ENCODE peak calls at places on chromosomes 5 and 9, in nine cellular contexts. One of them, this sample, is unnamed.
A peak's percentile ranks its signal among the peaks of the same experiment; 100 is the strongest.

GRCh38 chr5:15620501-15620900 is 120.5 kb downstream of the FBXL7 start:
- DNase-seq in thyroid gland: peak; percentile 3
- DNase-seq in tibial nerve: peak; percentile 14
- DNase-seq in IMR-90: peak; percentile 76
- DNase-seq in stomach: no peak
- DNase-seq in adrenal gland: no peak
- DNase-seq in body of pancreas: no peak
- DNase-seq in right lobe of liver: no peak
- DNase-seq in prostate gland: no peak
- DNase-seq in this sample: no peak

GRCh38 chr9:98523231-98523901 is 185.4 kb downstream of the GABBR2 start:
- DNase-seq in thyroid gland: peak; percentile 17
- DNase-seq in tibial nerve: no peak
- DNase-seq in IMR-90: peak; percentile 62
- DNase-seq in stomach: no peak
- DNase-seq in adrenal gland: no peak
- DNase-seq in body of pancreas: no peak
- DNase-seq in right lobe of liver: no peak
- DNase-seq in prostate gland: no peak
- DNase-seq in this sample: peak; percentile 13

GRCh38 chr9:93198117-93198838 is 14.3 kb downstream of the WNK2 start:
- DNase-seq in thyroid gland: no peak
- DNase-seq in tibial nerve: no peak
- DNase-seq in IMR-90: no peak
- DNase-seq in stomach: no peak
- DNase-seq in adrenal gland: no peak
- DNase-seq in body of pancreas: peak; percentile 44
- DNase-seq in right lobe of liver: peak; percentile 7
- DNase-seq in prostate gland: no peak
- DNase-seq in this sample: no peak

GRCh38 chr5:27652505-27652904 is 614.1 kb upstream of the CDH9 start:
- DNase-seq in thyroid gland: no peak
- DNase-seq in tibial nerve: no peak
- DNase-seq in IMR-90: no peak
- DNase-seq in stomach: no peak
- DNase-seq in adrenal gland: no peak
- DNase-seq in body of pancreas: no peak
- DNase-seq in right lobe of liver: peak; percentile 18
- DNase-seq in prostate gland: no peak
- DNase-seq in this sample: no peak

GRCh38 chr5:54905942-54906537 is 79.4 kb downstream of the ESM1 start:
- DNase-seq in thyroid gland: peak; percentile 65
- DNase-seq in tibial nerve: peak; percentile 58
- DNase-seq in IMR-90: peak; percentile 82
- DNase-seq in stomach: peak; percentile 86
- DNase-seq in adrenal gland: peak; percentile 68
- DNase-seq in body of pancreas: peak; percentile 54
- DNase-seq in right lobe of liver: peak; percentile 49
- DNase-seq in prostate gland: peak; percentile 61
- DNase-seq in this sample: no peak

GRCh38 chr5:174571662-174572397 is 152.6 kb upstream of the MSX2 start:
- DNase-seq in thyroid gland: peak; percentile 11
- DNase-seq in tibial nerve: peak; percentile 21
- DNase-seq in IMR-90: peak; percentile 98
- DNase-seq in stomach: peak; percentile 49
- DNase-seq in adrenal gland: peak; percentile 79
- DNase-seq in body of pancreas: peak; percentile 52
- DNase-seq in right lobe of liver: no peak
- DNase-seq in prostate gland: peak; percentile 63
- DNase-seq in this sample: no peak

GRCh38 chr5:139670369-139671095 is 22.4 kb downstream of the CXXC5 start:
- DNase-seq in thyroid gland: no peak
- DNase-seq in tibial nerve: no peak
- DNase-seq in IMR-90: no peak
- DNase-seq in stomach: no peak
- DNase-seq in adrenal gland: no peak
- DNase-seq in body of pancreas: no peak
- DNase-seq in right lobe of liver: no peak
- DNase-seq in prostate gland: no peak
- DNase-seq in this sample: no peak

GRCh38 chr9:5493597-5494511 is 16.5 kb upstream of the PDCD1LG2 start:
- DNase-seq in thyroid gland: no peak
- DNase-seq in tibial nerve: no peak
- DNase-seq in IMR-90: peak; percentile 92
- DNase-seq in stomach: no peak
- DNase-seq in adrenal gland: peak; percentile 55
- DNase-seq in body of pancreas: no peak
- DNase-seq in right lobe of liver: peak; percentile 26
- DNase-seq in prostate gland: no peak
- DNase-seq in this sample: no peak

DNA sequence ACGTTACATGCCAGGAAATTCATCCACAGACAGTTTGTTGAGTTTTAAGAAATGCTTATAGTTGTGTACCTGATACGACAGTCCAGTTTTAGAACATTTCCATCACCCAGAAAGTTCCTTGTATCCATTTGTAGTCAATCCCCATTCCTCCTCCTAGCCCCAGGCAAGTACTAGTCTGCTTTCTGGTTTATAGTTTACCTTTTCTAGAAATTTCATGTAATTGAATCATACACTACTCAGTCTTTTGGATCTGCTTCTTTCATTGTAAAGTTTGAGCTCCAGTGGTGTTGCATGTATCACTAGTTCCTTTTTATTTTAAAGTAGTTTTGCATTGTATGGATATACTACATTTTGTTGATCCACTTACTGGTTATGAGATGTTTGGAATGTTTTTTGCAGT is 291.2 kb downstream of the AOPEP start:
- DNase-seq in thyroid gland: no peak
- DNase-seq in tibial nerve: no peak
- DNase-seq in IMR-90: peak; percentile 56
- DNase-seq in stomach: no peak
- DNase-seq in adrenal gland: no peak
- DNase-seq in body of pancreas: no peak
- DNase-seq in right lobe of liver: no peak
- DNase-seq in prostate gland: no peak
- DNase-seq in this sample: no peak
- H3K4me1 ChIP-seq in thyroid gland: peaks cover 7% of the 10 kb centered on the region
- H3K4me1 ChIP-seq in tibial nerve: peaks cover 36% of the 10 kb centered on the region
- H3K4me1 ChIP-seq in IMR-90: peaks cover 24% of the 10 kb centered on the region
- H3K4me1 ChIP-seq in stomach: peaks cover 19% of the 10 kb centered on the region
- H3K4me1 ChIP-seq in adrenal gland: peaks cover 49% of the 10 kb centered on the region
- H3K4me1 ChIP-seq in body of pancreas: peaks cover 80% of the 10 kb centered on the region
- H3K4me1 ChIP-seq in right lobe of liver: peaks cover 21% of the 10 kb centered on the region
- H3K4me1 ChIP-seq in prostate gland: peaks cover 2% of the 10 kb centered on the region
- H3K4me1 ChIP-seq in this sample: peaks cover 97% of the 10 kb centered on the region

GRCh38 chr5:169158764-169159163 is 142.2 kb downstream of the SLIT3 start:
- DNase-seq in thyroid gland: no peak
- DNase-seq in tibial nerve: no peak
- DNase-seq in IMR-90: no peak
- DNase-seq in stomach: no peak
- DNase-seq in adrenal gland: no peak
- DNase-seq in body of pancreas: no peak
- DNase-seq in right lobe of liver: no peak
- DNase-seq in prostate gland: no peak
- DNase-seq in this sample: no peak

GRCh38 chr5:169153405-169153804 is 147.5 kb downstream of the SLIT3 start:
- DNase-seq in thyroid gland: no peak
- DNase-seq in tibial nerve: no peak
- DNase-seq in IMR-90: no peak
- DNase-seq in stomach: no peak
- DNase-seq in adrenal gland: peak; percentile 26
- DNase-seq in body of pancreas: no peak
- DNase-seq in right lobe of liver: no peak
- DNase-seq in prostate gland: no peak
- DNase-seq in this sample: no peak

GRCh38 chr5:169154660-169155059 is 146.3 kb downstream of the SLIT3 start:
- DNase-seq in thyroid gland: no peak
- DNase-seq in tibial nerve: no peak
- DNase-seq in IMR-90: no peak
- DNase-seq in stomach: no peak
- DNase-seq in adrenal gland: no peak
- DNase-seq in body of pancreas: no peak
- DNase-seq in right lobe of liver: no peak
- DNase-seq in prostate gland: no peak
- DNase-seq in this sample: no peak

GRCh38 chr5:169160405-169160901 is 140.5 kb downstream of the SLIT3 start:
- DNase-seq in thyroid gland: no peak
- DNase-seq in tibial nerve: no peak
- DNase-seq in IMR-90: no peak
- DNase-seq in stomach: no peak
- DNase-seq in adrenal gland: no peak
- DNase-seq in body of pancreas: peak; percentile 25
- DNase-seq in right lobe of liver: no peak
- DNase-seq in prostate gland: no peak
- DNase-seq in this sample: no peak

DNA sequence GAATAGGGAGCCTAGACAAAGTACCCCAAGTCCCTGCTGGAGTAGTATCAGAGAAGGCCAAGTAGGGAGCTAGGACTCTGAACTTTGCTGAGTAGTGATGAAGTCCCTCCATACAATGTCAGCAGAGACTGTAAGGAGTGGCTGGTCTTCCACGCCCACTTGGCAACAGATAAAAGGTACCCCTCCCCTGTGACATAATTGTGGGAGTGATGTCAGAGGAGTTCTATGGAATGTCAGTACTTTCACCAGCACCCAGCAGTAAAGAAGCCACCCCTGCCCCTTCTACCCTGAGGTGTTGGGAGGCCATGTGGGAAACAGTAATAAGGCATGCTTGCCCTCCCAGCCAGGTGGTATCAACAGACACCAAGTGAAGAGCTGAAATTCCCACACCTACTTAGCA is 143.9 kb downstream of the SLIT3 start:
- DNase-seq in thyroid gland: no peak
- DNase-seq in tibial nerve: no peak
- DNase-seq in IMR-90: no peak
- DNase-seq in stomach: no peak
- DNase-seq in adrenal gland: no peak
- DNase-seq in body of pancreas: no peak
- DNase-seq in right lobe of liver: no peak
- DNase-seq in prostate gland: no peak
- DNase-seq in this sample: no peak
- TF ChIP-seq POLR2A in thyroid gland: no peak
- TF ChIP-seq POLR2A in tibial nerve: no peak
- TF ChIP-seq POLR2A in IMR-90: no peak
- TF ChIP-seq POLR2A in stomach: no peak
- TF ChIP-seq POLR2A in adrenal gland: no peak
- TF ChIP-seq POLR2A in body of pancreas: no peak
- TF ChIP-seq POLR2A in right lobe of liver: no peak
- TF ChIP-seq POLR2A in prostate gland: no peak
- TF ChIP-seq POLR2A in this sample: no peak

GRCh38 chr5:1002271-1002546 is 6.4 kb upstream of the NKD2 start:
- DNase-seq in thyroid gland: no peak
- DNase-seq in tibial nerve: no peak
- DNase-seq in IMR-90: no peak
- DNase-seq in stomach: no peak
- DNase-seq in adrenal gland: no peak
- DNase-seq in body of pancreas: no peak
- DNase-seq in right lobe of liver: no peak
- DNase-seq in prostate gland: no peak
- DNase-seq in this sample: no peak

GRCh38 chr5:1001406-1002270 is 7.0 kb upstream of the NKD2 start:
- DNase-seq in thyroid gland: peak; percentile 1
- DNase-seq in tibial nerve: peak; percentile 8
- DNase-seq in IMR-90: no peak
- DNase-seq in stomach: peak; percentile 23
- DNase-seq in adrenal gland: peak; percentile 6
- DNase-seq in body of pancreas: no peak
- DNase-seq in right lobe of liver: no peak
- DNase-seq in prostate gland: peak; percentile 4
- DNase-seq in this sample: no peak

GRCh38 chr5:1004598-1005361 is 3.8 kb upstream of the NKD2 start:
- DNase-seq in thyroid gland: peak; percentile 70
- DNase-seq in tibial nerve: peak; percentile 44
- DNase-seq in IMR-90: peak; percentile 16
- DNase-seq in stomach: peak; percentile 66
- DNase-seq in adrenal gland: peak; percentile 75
- DNase-seq in body of pancreas: peak; percentile 73
- DNase-seq in right lobe of liver: peak; percentile 81
- DNase-seq in prostate gland: peak; percentile 56
- DNase-seq in this sample: no peak

GRCh38 chr5:1003296-1003937 is 5.2 kb upstream of the NKD2 start:
- DNase-seq in thyroid gland: peak; percentile 38
- DNase-seq in tibial nerve: peak; percentile 12
- DNase-seq in IMR-90: no peak
- DNase-seq in stomach: peak; percentile 26
- DNase-seq in adrenal gland: peak; percentile 15
- DNase-seq in body of pancreas: peak; percentile 34
- DNase-seq in right lobe of liver: peak; percentile 28
- DNase-seq in prostate gland: peak; percentile 88
- DNase-seq in this sample: no peak

GRCh38 chr5:1002836-1003235 is 5.8 kb upstream of the NKD2 start:
- DNase-seq in thyroid gland: peak; percentile 2
- DNase-seq in tibial nerve: peak; percentile 7
- DNase-seq in IMR-90: no peak
- DNase-seq in stomach: peak; percentile 4
- DNase-seq in adrenal gland: peak; percentile 5
- DNase-seq in body of pancreas: no peak
- DNase-seq in right lobe of liver: no peak
- DNase-seq in prostate gland: no peak
- DNase-seq in this sample: no peak
- H3K4me1 ChIP-seq in thyroid gland: peaks cover 7% of the 10 kb centered on the region
- H3K4me1 ChIP-seq in tibial nerve: peaks cover 7% of the 10 kb centered on the region
- H3K4me1 ChIP-seq in IMR-90: peaks cover 3% of the 10 kb centered on the region
- H3K4me1 ChIP-seq in stomach: peaks cover 28% of the 10 kb centered on the region
- H3K4me1 ChIP-seq in adrenal gland: peaks cover 12% of the 10 kb centered on the region
- H3K4me1 ChIP-seq in body of pancreas: peaks cover 21% of the 10 kb centered on the region
- H3K4me1 ChIP-seq in right lobe of liver: no peaks in the 10 kb centered on the region
- H3K4me1 ChIP-seq in prostate gland: no peaks in the 10 kb centered on the region
- H3K4me1 ChIP-seq in this sample: peaks cover 20% of the 10 kb centered on the region

GRCh38 chr5:173148354-173148753 is 4.0 kb downstream of the BNIP1 start:
- DNase-seq in thyroid gland: no peak
- DNase-seq in tibial nerve: no peak
- DNase-seq in IMR-90: no peak
- DNase-seq in stomach: no peak
- DNase-seq in adrenal gland: no peak
- DNase-seq in body of pancreas: no peak
- DNase-seq in right lobe of liver: no peak
- DNase-seq in prostate gland: no peak
- DNase-seq in this sample: no peak

GRCh38 chr5:173139631-173140030 is 4.7 kb upstream of the BNIP1 start:
- DNase-seq in thyroid gland: no peak
- DNase-seq in tibial nerve: no peak
- DNase-seq in IMR-90: no peak
- DNase-seq in stomach: peak; percentile 65
- DNase-seq in adrenal gland: no peak
- DNase-seq in body of pancreas: no peak
- DNase-seq in right lobe of liver: no peak
- DNase-seq in prostate gland: peak; percentile 28
- DNase-seq in this sample: no peak

GRCh38 chr5:173140769-173141168 is 3.6 kb upstream of the BNIP1 start:
- DNase-seq in thyroid gland: no peak
- DNase-seq in tibial nerve: no peak
- DNase-seq in IMR-90: no peak
- DNase-seq in stomach: no peak
- DNase-seq in adrenal gland: no peak
- DNase-seq in body of pancreas: no peak
- DNase-seq in right lobe of liver: no peak
- DNase-seq in prostate gland: no peak
- DNase-seq in this sample: no peak

GRCh38 chr5:173143567-173143966 is 764 bp upstream of the BNIP1 start:
- DNase-seq in thyroid gland: no peak
- DNase-seq in tibial nerve: no peak
- DNase-seq in IMR-90: no peak
- DNase-seq in stomach: no peak
- DNase-seq in adrenal gland: no peak
- DNase-seq in body of pancreas: no peak
- DNase-seq in right lobe of liver: no peak
- DNase-seq in prostate gland: no peak
- DNase-seq in this sample: no peak

GRCh38 chr5:173144200-173145176 is at the start of gene BNIP1:
- DNase-seq in thyroid gland: peak; percentile 100
- DNase-seq in tibial nerve: peak; percentile 85
- DNase-seq in IMR-90: peak; percentile 94
- DNase-seq in stomach: peak; percentile 100
- DNase-seq in adrenal gland: peak; percentile 97
- DNase-seq in body of pancreas: peak; percentile 100
- DNase-seq in right lobe of liver: peak; percentile 99
- DNase-seq in prostate gland: peak; percentile 98
- DNase-seq in this sample: peak; percentile 91
- TF ChIP-seq POLR2A in thyroid gland: peak; percentile 75
- TF ChIP-seq POLR2A in tibial nerve: no peak
- TF ChIP-seq POLR2A in IMR-90: peak; percentile 69
- TF ChIP-seq POLR2A in stomach: no peak
- TF ChIP-seq POLR2A in adrenal gland: peak; percentile 28
- TF ChIP-seq POLR2A in body of pancreas: peak; percentile 94
- TF ChIP-seq POLR2A in right lobe of liver: peak; percentile 76
- TF ChIP-seq POLR2A in prostate gland: peak; percentile 49
- TF ChIP-seq POLR2A in this sample: no peak